ENCODE peak calls at places on chromosomes 11 and 22, in four cellular contexts. Z, P, R and I are unnamed samples.

GRCh38 chr22:23204541-23205157 is 24.3 kb downstream of the BCR start:
- DNase-seq in R (no peak), Z (no peak), P (peak), I (peak)

GRCh38 chr11:28110839-28111235 is 2.6 kb downstream of the METTL15 start:
- DNase-seq in R (no peak), P (no peak), Z (no peak), I (no peak)

GRCh38 chr22:47837703-47838102 is 1075.3 kb downstream of the TBC1D22A start:
- DNase-seq in R (peak), P (no peak), Z (no peak), I (no peak)

GRCh38 chr22:41057076-41057475 is 35.3 kb upstream of the EP300 start:
- DNase-seq in R (no peak), P (no peak), Z (no peak), I (no peak)

GRCh38 chr11:126355324-126355925 is at the start of gene ST3GAL4:
- DNase-seq in Z (peak), R (peak), P (peak), I (peak)

GRCh38 chr11:111976614-111977140 is 39.5 kb downstream of the DIXDC1 start:
- DNase-seq in P (peak), R (no peak), Z (no peak), I (no peak)

GRCh38 chr11:130652671-130653335 is 204.4 kb downstream of the ADAMTS15 start:
- DNase-seq in P (peak), R (no peak), Z (no peak), I (peak)

GRCh38 chr11:8260202-8260996 is 3.3 kb downstream of the LMO1 start:
- DNase-seq in P (no peak), Z (no peak), R (no peak), I (no peak)

GRCh38 chr11:68843703-68844312 is 2.1 kb upstream of the CPT1A start:
- DNase-seq in Z (no peak), R (peak), P (peak), I (peak)

GRCh38 chr11:69150175-69150574 is 5.6 kb upstream of the SMIM38 start:
- DNase-seq in R (no peak), Z (no peak), P (no peak), I (no peak)

GRCh38 chr22:37279469-37279868 is 2.8 kb upstream of the CYTH4 start:
- DNase-seq in P (no peak), R (no peak), Z (no peak), I (no peak)

GRCh38 chr11:112025682-112026081 is 474 bp downstream of the DLAT start:
- DNase-seq in P (no peak), Z (no peak), R (no peak), I (no peak)

GRCh38 chr11:104522650-104523049 is 358.7 kb upstream of the PDGFD start:
- DNase-seq in R (no peak), Z (peak), P (no peak), I (no peak)

GRCh38 chr22:46879083-46879482 is 116.6 kb downstream of the TBC1D22A start:
- DNase-seq in R (no peak), P (no peak), Z (no peak), I (no peak)

GRCh38 chr11:36149538-36150242 is 139.5 kb downstream of the COMMD9 start:
- DNase-seq in R (peak), Z (peak), P (peak), I (peak)

GRCh38 chr22:29475550-29475949 is 4.5 kb upstream of the NEFH start:
- DNase-seq in R (no peak), P (no peak), Z (no peak), I (no peak)

GRCh38 chr11:73426184-73426845 is 50.1 kb downstream of the RELT start:
- DNase-seq in R (no peak), Z (no peak), P (no peak), I (no peak)

GRCh38 chr11:15770798-15771414 is 585.4 kb downstream of the SOX6 start:
- DNase-seq in R (peak), P (no peak), Z (peak), I (no peak)

GRCh38 chr11:125990244-125990643 is 44.4 kb downstream of the VSIG10L2 start:
- DNase-seq in P (peak), R (no peak), Z (peak), I (no peak)

GRCh38 chr22:50342651-50343540 is at the start of gene PPP6R2:
- DNase-seq in P (peak), R (peak), Z (peak), I (peak)

GRCh38 chr22:31142285-31142684 is 2.0 kb upstream of the PLA2G3 start:
- DNase-seq in P (no peak), R (no peak), Z (no peak), I (no peak)

GRCh38 chr11:117600976-117601708 is 195.9 kb downstream of the DSCAML1 start:
- DNase-seq in R (no peak), Z (no peak), P (no peak), I (no peak)

GRCh38 chr11:121467965-121468364 is 15.2 kb upstream of the SORL1-AS1 start:
- DNase-seq in R (no peak), Z (no peak), P (peak), I (no peak)

GRCh38 chr22:39519681-39520053 is 695 bp upstream of the ATF4 start:
- DNase-seq in Z (no peak), P (peak), R (peak), I (peak)

GRCh38 chr22:50578776-50579310 is 616 bp upstream of the CPT1B start:
- DNase-seq in R (no peak), Z (no peak), P (no peak), I (no peak)

GRCh38 chr22:40057652-40058051 is 62.9 kb downstream of the FAM83F start:
- DNase-seq in P (no peak), R (no peak), Z (no peak), I (no peak)

GRCh38 chr22:28927526-28928089 is 44.2 kb downstream of the ZNRF3 start:
- DNase-seq in Z (no peak), R (no peak), P (no peak), I (no peak)

GRCh38 chr11:35337136-35337918 is 82.0 kb downstream of the SLC1A2 start:
- DNase-seq in Z (peak), R (peak), P (no peak), I (no peak)

GRCh38 chr11:126112547-126112946 is 49.9 kb upstream of the CDON start:
- DNase-seq in Z (peak), P (peak), R (no peak), I (no peak)

GRCh38 chr11:17382046-17382728 is 6.3 kb downstream of the KCNJ11 start:
- DNase-seq in R (no peak), Z (peak), P (no peak), I (peak)

GRCh38 chr11:34886609-34887008 is 29.6 kb downstream of the APIP start:
- DNase-seq in R (no peak), P (no peak), Z (no peak), I (no peak)

GRCh38 chr11:16280256-16280682 is 76.1 kb downstream of the SOX6 start:
- DNase-seq in R (peak), Z (no peak), P (no peak), I (peak)

GRCh38 chr11:65786786-65787636 is at the start of gene OVOL1:
- DNase-seq in P (no peak), Z (no peak), R (peak), I (no peak)

GRCh38 chr11:76216536-76217326 is 10.4 kb upstream of the WNT11 start:
- DNase-seq in R (no peak), P (no peak), Z (no peak), I (no peak)

GRCh38 chr11:64100345-64100744 is 64.6 kb downstream of the FLRT1 start:
- DNase-seq in P (no peak), R (no peak), Z (no peak), I (no peak)

GRCh38 chr11:77547863-77548551 is 41.7 kb upstream of the AQP11 start:
- DNase-seq in Z (peak), R (peak), P (no peak), I (no peak)

GRCh38 chr11:8832571-8833260 is 78.3 kb upstream of the AKIP1 start:
- DNase-seq in R (peak), P (no peak), Z (no peak), I (no peak)

GRCh38 chr11:42524534-42525227 is 787.1 kb upstream of the API5 start:
- DNase-seq in R (peak), P (peak), Z (peak), I (no peak)